ENCODE peak calls at places on chromosomes 7 and 10, in five cellular contexts. I is neural crest cell, F is breast epithelium, O is left lung, J is H9. S is an unnamed sample.

GRCh38 chr10:20573924-20574323 is 323.2 kb downstream of the NEBL start:
- DNase-seq in I (no peak), F (no peak), O (no peak), J (no peak), S (no peak)

GRCh38 chr10:107496594-107496993 is 332.1 kb upstream of the SORCS1 start:
- DNase-seq in I (no peak), F (no peak), O (no peak), J (no peak), S (no peak)

GRCh38 chr7:80921130-80921529 is 2.3 kb upstream of the SEMA3C start:
- DNase-seq in I (no peak), F (no peak), O (no peak), J (no peak), S (no peak)

GRCh38 chr10:133072776-133073390 is 14.8 kb upstream of the ADGRA1 start:
- DNase-seq in I (no peak), F (no peak), O (no peak), J (no peak), S (no peak)

GRCh38 chr10:63523015-63523414 is 1.8 kb downstream of the REEP3 start:
- DNase-seq in I (no peak), F (no peak), O (no peak), J (no peak), S (no peak)

GRCh38 chr7:5591547-5591899 is 167.9 kb upstream of the TNRC18 start:
- DNase-seq in I (no peak), F (peak; percentile 77), O (peak; percentile 55), J (no peak), S (no peak)

GRCh38 chr10:60901561-60902235 is 42.3 kb downstream of the RHOBTB1 start:
- DNase-seq in I (no peak), F (no peak), O (no peak), J (no peak), S (no peak)

GRCh38 chr7:158271646-158272045 is 316.0 kb downstream of the PTPRN2 start:
- DNase-seq in I (no peak), F (no peak), O (no peak), J (no peak), S (no peak)

GRCh38 chr10:48445932-48446331 is 139.5 kb downstream of the MAPK8 start:
- DNase-seq in I (no peak), F (no peak), O (no peak), J (no peak), S (no peak)

GRCh38 chr10:113739031-113739430 is 12.5 kb upstream of the PLEKHS1 start:
- DNase-seq in I (no peak), F (no peak), O (no peak), J (no peak), S (no peak)

GRCh38 chr7:72405389-72405788 is 6.7 kb downstream of the CALN1 start:
- DNase-seq in I (no peak), F (no peak), O (peak; percentile 70), J (no peak), S (no peak)

GRCh38 chr7:50359995-50360925 is 55.7 kb downstream of the IKZF1 start:
- DNase-seq in I (no peak), F (no peak), O (no peak), J (no peak), S (no peak)

GRCh38 chr10:13961096-13961495 is 369.6 kb downstream of the FRMD4A start:
- DNase-seq in I (no peak), F (no peak), O (no peak), J (no peak), S (no peak)

GRCh38 chr7:77439572-77439971 is 23.4 kb upstream of the GSAP start:
- DNase-seq in I (no peak), F (peak; percentile 36), O (peak; percentile 58), J (no peak), S (no peak)

GRCh38 chr10:26696786-26697162 is 727 bp upstream of the PDSS1 start:
- DNase-seq in I (no peak), F (no peak), O (no peak), J (no peak), S (no peak)

GRCh38 chr10:121926669-121927360 is 1.0 kb downstream of the ATE1 start:
- DNase-seq in I (no peak), F (no peak), O (no peak), J (no peak), S (no peak)

DNA sequence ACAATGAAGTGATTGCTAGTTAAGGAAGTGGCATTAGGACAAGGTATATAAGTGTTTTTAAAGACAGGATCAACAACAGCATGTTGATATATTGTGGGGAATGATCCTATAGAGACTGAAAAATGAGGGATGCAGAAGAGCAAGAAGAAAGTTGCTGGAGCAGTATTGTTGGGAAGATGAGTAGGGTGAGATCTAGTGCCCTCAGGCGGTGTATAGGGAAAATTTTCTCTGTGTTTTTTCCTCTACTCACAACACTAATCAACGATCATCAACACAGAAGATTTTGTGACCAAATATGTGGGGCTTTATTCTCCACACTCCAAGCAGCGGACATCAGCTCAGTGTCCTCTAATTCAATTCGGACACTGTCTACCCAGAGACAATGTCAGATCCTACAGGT is 9.6 kb upstream of the PTTG1IP2 start:
- DNase-seq in I (no peak), F (no peak), O (no peak), J (no peak), S (no peak)
- TF ChIP-seq CTCF in I (no peak), F (no peak), O (no peak), J (peak; percentile 58), S (no peak)

GRCh38 chr7:15906436-15906835 is 220.0 kb upstream of the MEOX2 start:
- DNase-seq in I (no peak), F (no peak), O (peak; percentile 45), J (no peak), S (no peak)
- TF ChIP-seq CTCF in I (no peak), F (no peak), O (no peak), J (no peak), S (no peak)

GRCh38 chr7:119620769-119621168 is 652.2 kb upstream of the KCND2 start:
- DNase-seq in I (no peak), F (no peak), O (no peak), J (no peak), S (no peak)

GRCh38 chr7:119623427-119623826 is 649.5 kb upstream of the KCND2 start:
- DNase-seq in I (no peak), F (no peak), O (no peak), J (no peak), S (no peak)
- TF ChIP-seq CTCF in I (no peak), F (no peak), O (no peak), J (no peak), S (no peak)

GRCh38 chr7:139354729-139355128 is 5.0 kb upstream of the LUC7L2 start:
- DNase-seq in I (no peak), F (no peak), O (no peak), J (no peak), S (no peak)
- TF ChIP-seq CTCF in I (no peak), F (no peak), O (no peak), J (no peak), S (no peak)

GRCh38 chr7:167976-168791 is 24.2 kb upstream of the FAM20C start:
- DNase-seq in I (no peak), F (no peak), O (peak; percentile 30), J (no peak), S (no peak)

GRCh38 chr7:164882-165660 is 27.3 kb upstream of the FAM20C start:
- DNase-seq in I (no peak), F (no peak), O (peak; percentile 44), J (no peak), S (no peak)

GRCh38 chr7:167087-167855 is 25.1 kb upstream of the FAM20C start:
- DNase-seq in I (no peak), F (no peak), O (peak; percentile 62), J (no peak), S (no peak)

GRCh38 chr7:165661-166369 is 26.6 kb upstream of the FAM20C start:
- DNase-seq in I (no peak), F (no peak), O (peak; percentile 28), J (no peak), S (no peak)

GRCh38 chr7:166370-167060 is 25.9 kb upstream of the FAM20C start:
- DNase-seq in I (no peak), F (no peak), O (peak; percentile 44), J (no peak), S (no peak)
- TF ChIP-seq CTCF in I (no peak), F (no peak), O (no peak), J (no peak), S (no peak)

DNA sequence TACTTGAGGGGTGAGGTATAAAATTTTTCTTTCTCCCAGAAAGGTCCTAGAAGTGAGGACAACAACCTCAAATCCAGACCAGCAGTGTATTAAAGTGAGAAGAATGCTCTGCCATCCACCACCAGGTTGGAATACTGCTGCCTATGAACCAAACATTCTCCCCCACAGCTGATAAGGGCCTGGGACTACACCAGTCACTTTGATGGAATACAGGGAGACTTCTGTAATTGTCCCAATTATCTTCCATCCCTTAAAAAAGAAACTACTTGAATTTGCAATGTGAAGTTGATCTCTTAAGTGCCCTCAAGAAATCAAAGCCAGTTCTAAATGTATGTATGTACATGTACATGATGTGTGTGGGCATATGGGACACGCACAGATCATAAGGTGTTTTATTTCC is 3.0 kb downstream of the TBX20 start:
- DNase-seq in I (no peak), F (no peak), O (no peak), J (no peak), S (no peak)
- TF ChIP-seq CTCF in I (no peak), F (no peak), O (no peak), J (no peak), S (no peak)

S was measured in activated B cell treated with CpG ODN at 0.5 μM for 24 hours.